ENCODE peak calls at places on chromosome 14, in ten cellular contexts. One of them, this sample, is unnamed.

GRCh38 chr14:29442720-29443119 is 484.9 kb downstream of the PRKD1 start:
- DNase-seq in amygdala: no peak
- DNase-seq in NCI-H774: no peak
- DNase-seq in EL: peak; percentile 74
- DNase-seq in GM10248: no peak
- DNase-seq in thyroid gland: no peak
- DNase-seq in AG09309: peak; percentile 18
- DNase-seq in HL-60: no peak
- DNase-seq in endothelial cell of umbilical vein: peak; percentile 76
- DNase-seq in mesenchymal stem cell: peak; percentile 50
- DNase-seq in this sample: no peak

GRCh38 chr14:70663707-70664179 is 22.0 kb downstream of the TTC9 start:
- DNase-seq in amygdala: no peak
- DNase-seq in NCI-H774: no peak
- DNase-seq in EL: peak; percentile 90
- DNase-seq in GM10248: peak; percentile 48
- DNase-seq in thyroid gland: no peak
- DNase-seq in AG09309: peak; percentile 4
- DNase-seq in HL-60: no peak
- DNase-seq in endothelial cell of umbilical vein: no peak
- DNase-seq in mesenchymal stem cell: peak; percentile 40
- DNase-seq in this sample: no peak

GRCh38 chr14:33647385-33647786 is 303.5 kb downstream of the EGLN3 start:
- DNase-seq in amygdala: no peak
- DNase-seq in NCI-H774: no peak
- DNase-seq in EL: peak; percentile 96
- DNase-seq in GM10248: no peak
- DNase-seq in thyroid gland: no peak
- DNase-seq in AG09309: peak; percentile 92
- DNase-seq in HL-60: no peak
- DNase-seq in endothelial cell of umbilical vein: peak; percentile 85
- DNase-seq in mesenchymal stem cell: peak; percentile 96
- DNase-seq in this sample: peak; percentile 59

GRCh38 chr14:35915775-35916174 is 89.6 kb downstream of the BRMS1L start:
- DNase-seq in amygdala: no peak
- DNase-seq in NCI-H774: no peak
- DNase-seq in EL: no peak
- DNase-seq in GM10248: no peak
- DNase-seq in thyroid gland: no peak
- DNase-seq in AG09309: no peak
- DNase-seq in HL-60: no peak
- DNase-seq in endothelial cell of umbilical vein: no peak
- DNase-seq in mesenchymal stem cell: no peak
- DNase-seq in this sample: no peak

GRCh38 chr14:50092006-50092555 is 24.3 kb downstream of the VCPKMT start:
- DNase-seq in amygdala: no peak
- DNase-seq in NCI-H774: no peak
- DNase-seq in EL: no peak
- DNase-seq in GM10248: no peak
- DNase-seq in thyroid gland: no peak
- DNase-seq in AG09309: no peak
- DNase-seq in HL-60: no peak
- DNase-seq in endothelial cell of umbilical vein: no peak
- DNase-seq in mesenchymal stem cell: no peak
- DNase-seq in this sample: no peak

GRCh38 chr14:90496379-90496778 is 99.5 kb downstream of the CALM1 start:
- DNase-seq in amygdala: no peak
- DNase-seq in NCI-H774: no peak
- DNase-seq in EL: no peak
- DNase-seq in GM10248: no peak
- DNase-seq in thyroid gland: no peak
- DNase-seq in AG09309: no peak
- DNase-seq in HL-60: no peak
- DNase-seq in endothelial cell of umbilical vein: no peak
- DNase-seq in mesenchymal stem cell: no peak
- DNase-seq in this sample: no peak

GRCh38 chr14:102020058-102020971 is 55.9 kb downstream of the DYNC1H1 start:
- DNase-seq in amygdala: no peak
- DNase-seq in NCI-H774: no peak
- DNase-seq in EL: peak; percentile 89
- DNase-seq in GM10248: no peak
- DNase-seq in thyroid gland: no peak
- DNase-seq in AG09309: peak; percentile 57
- DNase-seq in HL-60: peak; percentile 53
- DNase-seq in endothelial cell of umbilical vein: no peak
- DNase-seq in mesenchymal stem cell: peak; percentile 83
- DNase-seq in this sample: peak; percentile 17

GRCh38 chr14:104248203-104249055 is 110.0 kb downstream of the KIF26A start:
- DNase-seq in amygdala: no peak
- DNase-seq in NCI-H774: no peak
- DNase-seq in EL: no peak
- DNase-seq in GM10248: no peak
- DNase-seq in thyroid gland: no peak
- DNase-seq in AG09309: no peak
- DNase-seq in HL-60: no peak
- DNase-seq in endothelial cell of umbilical vein: no peak
- DNase-seq in mesenchymal stem cell: no peak
- DNase-seq in this sample: no peak

GRCh38 chr14:38145142-38145541 is 62.6 kb upstream of the SSTR1 start:
- DNase-seq in amygdala: no peak
- DNase-seq in NCI-H774: no peak
- DNase-seq in EL: no peak
- DNase-seq in GM10248: no peak
- DNase-seq in thyroid gland: no peak
- DNase-seq in AG09309: no peak
- DNase-seq in HL-60: no peak
- DNase-seq in endothelial cell of umbilical vein: no peak
- DNase-seq in mesenchymal stem cell: no peak
- DNase-seq in this sample: no peak

GRCh38 chr14:49052516-49052915 is 533.7 kb downstream of the RPS29 start:
- DNase-seq in amygdala: no peak
- DNase-seq in NCI-H774: no peak
- DNase-seq in EL: no peak
- DNase-seq in GM10248: no peak
- DNase-seq in thyroid gland: no peak
- DNase-seq in AG09309: no peak
- DNase-seq in HL-60: no peak
- DNase-seq in endothelial cell of umbilical vein: no peak
- DNase-seq in mesenchymal stem cell: peak; percentile 43
- DNase-seq in this sample: no peak

GRCh38 chr14:104187931-104188726 is 49.7 kb downstream of the KIF26A start:
- DNase-seq in amygdala: no peak
- DNase-seq in NCI-H774: no peak
- DNase-seq in EL: no peak
- DNase-seq in GM10248: no peak
- DNase-seq in thyroid gland: no peak
- DNase-seq in AG09309: no peak
- DNase-seq in HL-60: no peak
- DNase-seq in endothelial cell of umbilical vein: no peak
- DNase-seq in mesenchymal stem cell: no peak
- DNase-seq in this sample: no peak